ENCODE peak calls at places on chromosomes 6 and 20, in seven cellular contexts. One of them, this sample, is unnamed.

GRCh38 chr20:25225642-25226432 is 22.0 kb upstream of the PYGB start:
- DNase-seq in HCT116: no peak
- DNase-seq in GM12865: no peak
- DNase-seq in gastrocnemius medialis: no peak
- DNase-seq in IMR-90: no peak
- DNase-seq in lower lobe of right lung: no peak
- DNase-seq in cardiac muscle cell: no peak
- DNase-seq in this sample: no peak

GRCh38 chr20:54680872-54681297 is 205.5 kb downstream of the DOK5 start:
- DNase-seq in HCT116: peak
- DNase-seq in GM12865: peak
- DNase-seq in gastrocnemius medialis: no peak
- DNase-seq in IMR-90: peak
- DNase-seq in lower lobe of right lung: no peak
- DNase-seq in cardiac muscle cell: peak
- DNase-seq in this sample: no peak

GRCh38 chr6:39568896-39569295 is 156.3 kb downstream of the KIF6 start:
- DNase-seq in HCT116: no peak
- DNase-seq in GM12865: no peak
- DNase-seq in gastrocnemius medialis: no peak
- DNase-seq in IMR-90: peak
- DNase-seq in lower lobe of right lung: no peak
- DNase-seq in cardiac muscle cell: peak
- DNase-seq in this sample: no peak

GRCh38 chr20:63558804-63559484 is 5.0 kb downstream of the FNDC11 start:
- DNase-seq in HCT116: no peak
- DNase-seq in GM12865: no peak
- DNase-seq in gastrocnemius medialis: no peak
- DNase-seq in IMR-90: no peak
- DNase-seq in lower lobe of right lung: no peak
- DNase-seq in cardiac muscle cell: no peak
- DNase-seq in this sample: peak

GRCh38 chr6:135603249-135603648 is 105.7 kb upstream of the AHI1 start:
- DNase-seq in HCT116: no peak
- DNase-seq in GM12865: no peak
- DNase-seq in gastrocnemius medialis: no peak
- DNase-seq in IMR-90: no peak
- DNase-seq in lower lobe of right lung: no peak
- DNase-seq in cardiac muscle cell: no peak
- DNase-seq in this sample: no peak

GRCh38 chr6:84581494-84582259 is 182.7 kb downstream of the TBX18 start:
- DNase-seq in HCT116: no peak
- DNase-seq in GM12865: no peak
- DNase-seq in gastrocnemius medialis: no peak
- DNase-seq in IMR-90: peak
- DNase-seq in lower lobe of right lung: no peak
- DNase-seq in cardiac muscle cell: peak
- DNase-seq in this sample: no peak

GRCh38 chr6:13407709-13408695 is 79.4 kb downstream of the GFOD1 start:
- DNase-seq in HCT116: no peak
- DNase-seq in GM12865: no peak
- DNase-seq in gastrocnemius medialis: no peak
- DNase-seq in IMR-90: peak
- DNase-seq in lower lobe of right lung: peak
- DNase-seq in cardiac muscle cell: peak
- DNase-seq in this sample: no peak

GRCh38 chr6:124233221-124233620 is 429.6 kb downstream of the NKAIN2 start:
- DNase-seq in HCT116: no peak
- DNase-seq in GM12865: no peak
- DNase-seq in gastrocnemius medialis: no peak
- DNase-seq in IMR-90: no peak
- DNase-seq in lower lobe of right lung: no peak
- DNase-seq in cardiac muscle cell: no peak
- DNase-seq in this sample: no peak

GRCh38 chr6:17038316-17038715 is 63.5 kb upstream of the STMND1 start:
- DNase-seq in HCT116: no peak
- DNase-seq in GM12865: no peak
- DNase-seq in gastrocnemius medialis: no peak
- DNase-seq in IMR-90: peak
- DNase-seq in lower lobe of right lung: no peak
- DNase-seq in cardiac muscle cell: peak
- DNase-seq in this sample: no peak

GRCh38 chr6:114240800-114241199 is 102.0 kb downstream of the HS3ST5 start:
- DNase-seq in HCT116: no peak
- DNase-seq in GM12865: no peak
- DNase-seq in gastrocnemius medialis: no peak
- DNase-seq in IMR-90: no peak
- DNase-seq in lower lobe of right lung: no peak
- DNase-seq in cardiac muscle cell: no peak
- DNase-seq in this sample: no peak

GRCh38 chr6:3532296-3532916 is 75.6 kb upstream of the SLC22A23 start:
- DNase-seq in HCT116: no peak
- DNase-seq in GM12865: no peak
- DNase-seq in gastrocnemius medialis: no peak
- DNase-seq in IMR-90: no peak
- DNase-seq in lower lobe of right lung: no peak
- DNase-seq in cardiac muscle cell: no peak
- DNase-seq in this sample: no peak

GRCh38 chr20:63628246-63628975 is 1.5 kb upstream of the GMEB2 start:
- DNase-seq in HCT116: peak
- DNase-seq in GM12865: peak
- DNase-seq in gastrocnemius medialis: no peak
- DNase-seq in IMR-90: peak
- DNase-seq in lower lobe of right lung: peak
- DNase-seq in cardiac muscle cell: peak
- DNase-seq in this sample: peak

GRCh38 chr6:15970517-15970916 is 158.4 kb upstream of the MYLIP start:
- DNase-seq in HCT116: no peak
- DNase-seq in GM12865: no peak
- DNase-seq in gastrocnemius medialis: no peak
- DNase-seq in IMR-90: no peak
- DNase-seq in lower lobe of right lung: no peak
- DNase-seq in cardiac muscle cell: no peak
- DNase-seq in this sample: no peak

GRCh38 chr6:70133246-70133645 is 169.6 kb downstream of the COL9A1 start:
- DNase-seq in HCT116: no peak
- DNase-seq in GM12865: peak
- DNase-seq in gastrocnemius medialis: no peak
- DNase-seq in IMR-90: no peak
- DNase-seq in lower lobe of right lung: no peak
- DNase-seq in cardiac muscle cell: no peak
- DNase-seq in this sample: no peak

GRCh38 chr6:147528511-147529145 is 20.1 kb downstream of the SAMD5 start:
- DNase-seq in HCT116: no peak
- DNase-seq in GM12865: no peak
- DNase-seq in gastrocnemius medialis: no peak
- DNase-seq in IMR-90: no peak
- DNase-seq in lower lobe of right lung: no peak
- DNase-seq in cardiac muscle cell: no peak
- DNase-seq in this sample: no peak

GRCh38 chr6:31597006-31597405 is 4.2 kb upstream of the NCR3 start:
- DNase-seq in HCT116: peak
- DNase-seq in GM12865: peak
- DNase-seq in gastrocnemius medialis: no peak
- DNase-seq in IMR-90: peak
- DNase-seq in lower lobe of right lung: no peak
- DNase-seq in cardiac muscle cell: peak
- DNase-seq in this sample: no peak

GRCh38 chr6:41634657-41635056 is 3.6 kb upstream of the MDFI start:
- DNase-seq in HCT116: no peak
- DNase-seq in GM12865: no peak
- DNase-seq in gastrocnemius medialis: no peak
- DNase-seq in IMR-90: no peak
- DNase-seq in lower lobe of right lung: peak
- DNase-seq in cardiac muscle cell: peak
- DNase-seq in this sample: no peak

GRCh38 chr6:89574860-89575561 is 63.5 kb downstream of the LYRM2 start:
- DNase-seq in HCT116: no peak
- DNase-seq in GM12865: peak
- DNase-seq in gastrocnemius medialis: no peak
- DNase-seq in IMR-90: no peak
- DNase-seq in lower lobe of right lung: no peak
- DNase-seq in cardiac muscle cell: no peak
- DNase-seq in this sample: no peak

GRCh38 chr6:39452306-39452705 is 129.8 kb upstream of the KCNK16 start:
- DNase-seq in HCT116: no peak
- DNase-seq in GM12865: peak
- DNase-seq in gastrocnemius medialis: no peak
- DNase-seq in IMR-90: peak
- DNase-seq in lower lobe of right lung: no peak
- DNase-seq in cardiac muscle cell: peak
- DNase-seq in this sample: no peak

GRCh38 chr6:157724960-157725741 is 97.9 kb upstream of the SNX9 start:
- DNase-seq in HCT116: no peak
- DNase-seq in GM12865: no peak
- DNase-seq in gastrocnemius medialis: no peak
- DNase-seq in IMR-90: no peak
- DNase-seq in lower lobe of right lung: no peak
- DNase-seq in cardiac muscle cell: no peak
- DNase-seq in this sample: no peak

GRCh38 chr6:52596371-52597028 is 19.6 kb upstream of the TRAM2 start:
- DNase-seq in HCT116: no peak
- DNase-seq in GM12865: no peak
- DNase-seq in gastrocnemius medialis: no peak
- DNase-seq in IMR-90: peak
- DNase-seq in lower lobe of right lung: no peak
- DNase-seq in cardiac muscle cell: peak
- DNase-seq in this sample: no peak

GRCh38 chr6:74979065-74979766 is 226.6 kb downstream of the COL12A1 start:
- DNase-seq in HCT116: no peak
- DNase-seq in GM12865: no peak
- DNase-seq in gastrocnemius medialis: no peak
- DNase-seq in IMR-90: no peak
- DNase-seq in lower lobe of right lung: no peak
- DNase-seq in cardiac muscle cell: no peak
- DNase-seq in this sample: no peak
- H3K4me3 ChIP-seq in HCT116: no peak
- H3K4me3 ChIP-seq in GM12865: no peak
- H3K4me3 ChIP-seq in gastrocnemius medialis: no peak
- H3K4me3 ChIP-seq in IMR-90: no peak
- H3K4me3 ChIP-seq in lower lobe of right lung: no peak
- H3K4me3 ChIP-seq in cardiac muscle cell: no peak
- H3K4me3 ChIP-seq in this sample: no peak

GRCh38 chr6:78589426-78589825 is 277.9 kb upstream of the IRAK1BP1 start:
- DNase-seq in HCT116: no peak
- DNase-seq in GM12865: no peak
- DNase-seq in gastrocnemius medialis: no peak
- DNase-seq in IMR-90: no peak
- DNase-seq in lower lobe of right lung: no peak
- DNase-seq in cardiac muscle cell: no peak
- DNase-seq in this sample: no peak
- H3K4me3 ChIP-seq in HCT116: no peak
- H3K4me3 ChIP-seq in GM12865: no peak
- H3K4me3 ChIP-seq in gastrocnemius medialis: no peak
- H3K4me3 ChIP-seq in IMR-90: no peak
- H3K4me3 ChIP-seq in lower lobe of right lung: no peak
- H3K4me3 ChIP-seq in cardiac muscle cell: no peak
- H3K4me3 ChIP-seq in this sample: no peak

GRCh38 chr20:8534368-8534767 is 402.3 kb downstream of the PLCB1 start:
- DNase-seq in HCT116: no peak
- DNase-seq in GM12865: no peak
- DNase-seq in gastrocnemius medialis: no peak
- DNase-seq in IMR-90: no peak
- DNase-seq in lower lobe of right lung: no peak
- DNase-seq in cardiac muscle cell: no peak
- DNase-seq in this sample: no peak

GRCh38 chr20:8535403-8536003 is 403.4 kb downstream of the PLCB1 start:
- DNase-seq in HCT116: no peak
- DNase-seq in GM12865: peak
- DNase-seq in gastrocnemius medialis: no peak
- DNase-seq in IMR-90: no peak
- DNase-seq in lower lobe of right lung: no peak
- DNase-seq in cardiac muscle cell: peak
- DNase-seq in this sample: no peak

GRCh38 chr20:8532169-8532568 is 400.1 kb downstream of the PLCB1 start:
- DNase-seq in HCT116: no peak
- DNase-seq in GM12865: no peak
- DNase-seq in gastrocnemius medialis: no peak
- DNase-seq in IMR-90: no peak
- DNase-seq in lower lobe of right lung: no peak
- DNase-seq in cardiac muscle cell: no peak
- DNase-seq in this sample: no peak

GRCh38 chr20:8540466-8540865 is 408.4 kb downstream of the PLCB1 start:
- DNase-seq in HCT116: no peak
- DNase-seq in GM12865: no peak
- DNase-seq in gastrocnemius medialis: no peak
- DNase-seq in IMR-90: no peak
- DNase-seq in lower lobe of right lung: no peak
- DNase-seq in cardiac muscle cell: no peak
- DNase-seq in this sample: no peak

DNA sequence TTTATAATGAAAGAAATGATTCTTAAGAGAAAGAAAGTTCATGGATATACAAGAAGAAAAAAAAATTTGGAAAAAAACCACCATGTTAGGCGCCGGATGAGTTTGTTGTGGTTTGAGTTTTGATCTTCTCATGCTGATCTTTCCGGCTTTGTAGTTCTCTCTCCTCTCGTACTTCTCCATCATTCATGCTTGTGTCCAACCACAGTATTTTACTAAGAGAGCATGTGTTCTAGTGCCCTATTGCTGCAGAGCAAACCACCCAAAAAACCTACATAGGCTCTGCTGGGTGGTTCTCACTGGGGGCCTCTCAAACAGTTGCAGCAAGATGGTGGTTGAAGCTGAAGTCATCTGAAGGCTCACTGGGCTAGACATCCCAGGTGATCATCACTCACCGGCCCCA is 404.2 kb downstream of the PLCB1 start:
- DNase-seq in HCT116: no peak
- DNase-seq in GM12865: no peak
- DNase-seq in gastrocnemius medialis: no peak
- DNase-seq in IMR-90: no peak
- DNase-seq in lower lobe of right lung: no peak
- DNase-seq in cardiac muscle cell: no peak
- DNase-seq in this sample: no peak
- H3K4me3 ChIP-seq in HCT116: no peak
- H3K4me3 ChIP-seq in GM12865: no peak
- H3K4me3 ChIP-seq in gastrocnemius medialis: no peak
- H3K4me3 ChIP-seq in IMR-90: no peak
- H3K4me3 ChIP-seq in lower lobe of right lung: no peak
- H3K4me3 ChIP-seq in cardiac muscle cell: no peak
- H3K4me3 ChIP-seq in this sample: no peak

GRCh38 chr6:149235130-149235561 is 82.4 kb upstream of the TAB2 start:
- DNase-seq in HCT116: peak
- DNase-seq in GM12865: peak
- DNase-seq in gastrocnemius medialis: no peak
- DNase-seq in IMR-90: peak
- DNase-seq in lower lobe of right lung: no peak
- DNase-seq in cardiac muscle cell: peak
- DNase-seq in this sample: peak

GRCh38 chr6:149234051-149234962 is 83.2 kb upstream of the TAB2 start:
- DNase-seq in HCT116: peak
- DNase-seq in GM12865: no peak
- DNase-seq in gastrocnemius medialis: no peak
- DNase-seq in IMR-90: peak
- DNase-seq in lower lobe of right lung: no peak
- DNase-seq in cardiac muscle cell: no peak
- DNase-seq in this sample: no peak

GRCh38 chr6:149230729-149231434 is 86.6 kb upstream of the TAB2 start:
- DNase-seq in HCT116: no peak
- DNase-seq in GM12865: peak
- DNase-seq in gastrocnemius medialis: no peak
- DNase-seq in IMR-90: no peak
- DNase-seq in lower lobe of right lung: no peak
- DNase-seq in cardiac muscle cell: no peak
- DNase-seq in this sample: no peak

GRCh38 chr6:149231786-149232185 is 85.7 kb upstream of the TAB2 start:
- DNase-seq in HCT116: no peak
- DNase-seq in GM12865: no peak
- DNase-seq in gastrocnemius medialis: no peak
- DNase-seq in IMR-90: peak
- DNase-seq in lower lobe of right lung: no peak
- DNase-seq in cardiac muscle cell: peak
- DNase-seq in this sample: no peak

GRCh38 chr6:149233056-149233715 is 84.3 kb upstream of the TAB2 start:
- DNase-seq in HCT116: peak
- DNase-seq in GM12865: no peak
- DNase-seq in gastrocnemius medialis: no peak
- DNase-seq in IMR-90: peak
- DNase-seq in lower lobe of right lung: no peak
- DNase-seq in cardiac muscle cell: peak
- DNase-seq in this sample: no peak
- H3K4me3 ChIP-seq in HCT116: peak
- H3K4me3 ChIP-seq in GM12865: no peak
- H3K4me3 ChIP-seq in gastrocnemius medialis: no peak
- H3K4me3 ChIP-seq in IMR-90: no peak
- H3K4me3 ChIP-seq in lower lobe of right lung: no peak
- H3K4me3 ChIP-seq in cardiac muscle cell: no peak
- H3K4me3 ChIP-seq in this sample: no peak

This sample was measured in colonic mucosa.